ENCODE peak calls at places on chromosomes 5 and 9, in nine cellular contexts. E is IMR-90; U is HFFc6; Q is CD8-positive, alpha-beta T cell; G is dorsolateral prefrontal cortex; O is Peyer's patch; Z is heart right ventricle; R is fibroblast of villous mesenchyme; X is heart left ventricle. J is an unnamed sample.
A peak's percentile ranks its signal among the peaks of the same experiment; 100 is the strongest.

GRCh38 chr5:16806691-16807433 is 129.2 kb downstream of the MYO10 start:
- DNase-seq in O (no peak), E (peak; percentile 66), G (no peak), Z (no peak), X (no peak), R (no peak), U (no peak), Q (no peak), J (no peak)

GRCh38 chr5:179914032-179914755 is 6.5 kb upstream of the TBC1D9B start:
- DNase-seq in Q (no peak), R (peak; percentile 29), X (no peak), U (peak; percentile 43), E (peak; percentile 53), G (no peak), Z (no peak), O (no peak), J (no peak)

GRCh38 chr5:139389701-139390638 is at the start of gene MZB1:
- DNase-seq in E (no peak), Z (no peak), X (no peak), Q (peak; percentile 70), O (peak; percentile 86), G (no peak), R (no peak), U (no peak), J (no peak)

GRCh38 chr9:115730845-115731244 is 422.7 kb upstream of the PAPPA start:
- DNase-seq in Z (no peak), U (peak; percentile 18), Q (no peak), X (no peak), O (no peak), E (peak; percentile 13), G (no peak), R (no peak), J (no peak)

GRCh38 chr5:99378443-99378842 is 449.6 kb upstream of the CHD1 start:
- DNase-seq in O (no peak), G (no peak), Q (no peak), Z (no peak), X (no peak), E (no peak), U (no peak), R (no peak), J (no peak)

GRCh38 chr9:18747590-18747989 is 273.6 kb downstream of the ADAMTSL1 start:
- DNase-seq in Z (no peak), E (peak; percentile 5), O (no peak), Q (no peak), X (peak; percentile 10), R (no peak), G (no peak), U (no peak), J (no peak)

GRCh38 chr9:6715755-6716643 is 41.8 kb upstream of the KDM4C start:
- DNase-seq in G (no peak), X (peak; percentile 15), E (no peak), Q (peak; percentile 79), R (peak; percentile 51), Z (peak; percentile 70), O (peak; percentile 85), U (no peak), J (peak; percentile 10)

GRCh38 chr5:85000671-85001070 is 616.0 kb upstream of the EDIL3 start:
- DNase-seq in X (no peak), Q (no peak), U (no peak), O (no peak), R (no peak), E (peak; percentile 24), Z (no peak), G (no peak), J (no peak)

GRCh38 chr5:133487093-133487492 is 125.2 kb downstream of the FSTL4 start:
- DNase-seq in O (no peak), Z (no peak), R (no peak), G (no peak), Q (no peak), U (no peak), E (no peak), X (no peak), J (no peak)

GRCh38 chr5:133485468-133485867 is 126.9 kb downstream of the FSTL4 start:
- DNase-seq in X (no peak), E (no peak), G (no peak), U (no peak), R (no peak), O (no peak), Q (no peak), Z (no peak), J (no peak)

DNA sequence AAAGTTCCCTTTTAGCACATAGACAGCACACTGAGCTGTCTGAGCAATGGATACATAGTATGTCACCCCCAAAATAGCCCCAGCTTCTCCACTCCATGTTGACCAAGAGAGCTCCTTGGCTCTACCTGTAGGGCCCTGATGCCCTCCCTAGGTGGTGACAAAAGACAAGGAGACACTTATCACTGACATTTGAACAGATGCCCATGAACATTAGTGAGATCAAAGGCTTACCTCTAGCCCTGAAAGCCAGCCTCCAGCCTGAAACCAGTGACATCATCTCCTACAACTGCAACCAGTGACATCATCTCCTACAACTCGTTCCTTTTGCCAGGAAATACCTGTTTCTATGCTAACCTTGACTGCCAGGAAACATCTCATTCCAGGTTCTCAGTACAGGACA is 122.7 kb downstream of the FSTL4 start:
- DNase-seq in Z (no peak), E (no peak), X (no peak), U (no peak), Q (no peak), O (no peak), R (no peak), G (no peak), J (no peak)
- TF ChIP-seq CTCF in Z (no peak), E (no peak), X (no peak), U (no peak), Q (no peak), O (no peak), R (no peak), G (no peak), J (no peak)

GRCh38 chr5:175849153-175849552 is 22.2 kb upstream of the CPLX2 start:
- DNase-seq in G (no peak), R (no peak), Q (no peak), Z (no peak), E (no peak), O (no peak), U (no peak), X (no peak), J (no peak)

GRCh38 chr5:175846332-175846731 is 25.0 kb upstream of the CPLX2 start:
- DNase-seq in U (no peak), X (no peak), Z (no peak), R (no peak), E (no peak), O (no peak), G (no peak), Q (no peak), J (no peak)

GRCh38 chr5:175848676-175849075 is 22.7 kb upstream of the CPLX2 start:
- DNase-seq in R (no peak), Q (no peak), E (no peak), O (no peak), Z (no peak), G (no peak), X (no peak), U (no peak), J (no peak)

GRCh38 chr5:175847061-175847460 is 24.3 kb upstream of the CPLX2 start:
- DNase-seq in X (no peak), O (no peak), Q (no peak), Z (no peak), U (no peak), E (no peak), G (no peak), R (no peak), J (no peak)

DNA sequence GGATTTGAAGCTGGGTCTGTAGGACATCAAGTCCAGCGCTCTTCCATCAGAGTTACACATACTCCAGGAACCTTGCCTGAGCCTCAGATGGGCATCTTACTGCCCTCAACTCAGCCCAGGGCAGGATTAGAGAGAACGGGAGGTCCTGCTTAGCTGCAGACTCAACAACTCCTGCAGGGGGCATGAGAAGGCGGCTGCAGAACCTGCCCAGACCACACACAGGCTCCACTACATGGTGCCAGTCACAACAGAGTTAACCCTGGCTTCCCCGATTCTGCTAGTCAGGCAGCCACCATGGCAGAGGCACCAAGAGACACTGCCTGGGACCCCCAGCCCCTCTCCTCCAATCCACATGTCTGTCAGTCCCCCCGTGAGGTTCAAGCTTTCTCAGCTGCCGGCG is 23.9 kb upstream of the CPLX2 start:
- DNase-seq in O (no peak), Q (no peak), R (no peak), E (peak; percentile 19), Z (no peak), G (no peak), X (no peak), U (no peak), J (no peak)
- TF ChIP-seq CTCF in O (no peak), Q (no peak), R (peak; percentile 16), E (peak; percentile 41), Z (peak; percentile 7), G (no peak), X (no peak), U (peak; percentile 58), J (peak; percentile 34)

GRCh38 chr9:136309806-136310220 is 5.9 kb upstream of the CCDC187 start:
- DNase-seq in R (no peak), G (no peak), E (no peak), O (no peak), X (no peak), U (no peak), Z (no peak), Q (no peak), J (no peak)

GRCh38 chr9:136309101-136309801 is 5.4 kb upstream of the CCDC187 start:
- DNase-seq in R (no peak), G (no peak), U (no peak), E (no peak), Z (no peak), Q (no peak), O (peak; percentile 23), X (no peak), J (no peak)

GRCh38 chr9:136306691-136307208 is 2.9 kb upstream of the CCDC187 start:
- DNase-seq in O (no peak), Q (no peak), G (no peak), Z (no peak), R (no peak), U (no peak), X (no peak), E (no peak), J (no peak)

GRCh38 chr9:136307215-136307750 is 3.4 kb upstream of the CCDC187 start:
- DNase-seq in X (no peak), G (no peak), R (no peak), O (no peak), U (no peak), Z (no peak), E (no peak), Q (no peak), J (no peak)

GRCh38 chr9:136308262-136309053 is 4.6 kb upstream of the CCDC187 start:
- DNase-seq in E (no peak), R (no peak), Z (no peak), Q (no peak), G (no peak), X (no peak), U (no peak), O (no peak), J (no peak)
- TF ChIP-seq CTCF in E (no peak), R (no peak), Z (no peak), Q (no peak), G (no peak), X (no peak), U (no peak), O (no peak), J (no peak)

DNA sequence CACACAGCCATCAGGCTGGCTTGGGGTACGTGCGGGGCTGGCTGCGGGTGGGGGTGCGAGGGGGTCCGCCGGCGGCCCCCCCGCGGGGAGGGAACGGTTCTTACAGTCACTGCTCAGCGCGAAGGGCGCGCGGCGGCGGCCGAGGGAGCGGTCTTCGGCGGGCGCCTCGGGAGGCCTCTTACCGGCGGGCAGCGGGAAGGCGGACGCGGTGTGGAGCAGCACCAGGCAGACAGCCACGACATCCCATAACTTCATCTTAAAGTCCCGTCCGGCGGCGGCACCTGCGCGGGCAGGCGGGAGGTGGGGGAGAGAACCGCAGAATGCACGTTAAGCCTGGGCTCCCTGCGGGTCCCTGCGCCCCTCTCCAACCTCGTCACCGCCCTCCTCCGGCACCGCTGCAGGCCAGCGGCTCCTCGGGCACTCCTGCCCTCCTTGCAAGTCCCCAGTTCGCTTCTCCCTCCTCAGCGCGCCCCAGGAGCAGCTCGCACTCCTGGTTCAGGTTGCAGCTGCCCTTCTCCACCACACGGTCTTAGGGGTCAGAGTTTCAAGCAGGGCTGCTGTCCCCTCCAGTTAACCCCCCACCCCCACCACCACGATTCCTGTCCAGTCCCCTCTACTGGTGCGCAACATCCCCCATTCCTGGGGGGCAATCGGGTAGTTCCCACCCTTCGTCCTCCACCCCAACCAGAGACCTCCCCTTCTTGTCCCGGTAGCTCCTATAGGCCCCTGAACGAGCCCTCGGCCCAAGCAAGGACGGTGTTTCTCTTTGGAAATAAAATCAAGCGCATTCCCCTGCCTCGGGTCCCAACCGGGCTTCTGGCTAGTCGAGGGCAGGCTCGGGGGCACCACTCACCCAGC is 5.1 kb downstream of the GDNF start:
- DNase-seq in X (no peak), Z (no peak), U (no peak), G (no peak), E (no peak), Q (no peak), O (no peak), R (no peak), J (peak; percentile 23)
- TF ChIP-seq CTCF in X (no peak), Z (no peak), U (no peak), G (no peak), E (no peak), Q (no peak), O (no peak), R (no peak), J (no peak)